ENCODE peak calls at places on chromosomes 11 and 22, in six cellular contexts. One of them, this sample, is unnamed.

GRCh38 chr11:35649984-35650383 is 12.6 kb upstream of the TRIM44 start:
- DNase-seq in HCT116: no peak
- DNase-seq in transverse colon: no peak
- DNase-seq in K562: no peak
- DNase-seq in HepG2: no peak
- DNase-seq in HL-60: no peak
- DNase-seq in this sample: no peak

GRCh38 chr11:121591405-121592033 is 138.8 kb upstream of the SORL1-AS1 start:
- DNase-seq in HCT116: peak; percentile 64
- DNase-seq in transverse colon: peak; percentile 73
- DNase-seq in K562: peak; percentile 63
- DNase-seq in HepG2: peak; percentile 59
- DNase-seq in HL-60: peak; percentile 67
- DNase-seq in this sample: no peak

GRCh38 chr22:17436981-17437410 is 67.7 kb downstream of the CECR2 start:
- DNase-seq in HCT116: no peak
- DNase-seq in transverse colon: no peak
- DNase-seq in K562: no peak
- DNase-seq in HepG2: no peak
- DNase-seq in HL-60: no peak
- DNase-seq in this sample: no peak

GRCh38 chr11:134558916-134559616 is 147.0 kb upstream of the B3GAT1 start:
- DNase-seq in HCT116: no peak
- DNase-seq in transverse colon: no peak
- DNase-seq in K562: no peak
- DNase-seq in HepG2: no peak
- DNase-seq in HL-60: no peak
- DNase-seq in this sample: peak; percentile 90

GRCh38 chr11:1172729-1173117 is 15.0 kb downstream of the MUC5AC start:
- DNase-seq in HCT116: no peak
- DNase-seq in transverse colon: no peak
- DNase-seq in K562: no peak
- DNase-seq in HepG2: no peak
- DNase-seq in HL-60: no peak
- DNase-seq in this sample: no peak

GRCh38 chr22:46085831-46086576 is 64.3 kb upstream of the PPARA start:
- DNase-seq in HCT116: peak; percentile 69
- DNase-seq in transverse colon: peak; percentile 93
- DNase-seq in K562: peak; percentile 89
- DNase-seq in HepG2: no peak
- DNase-seq in HL-60: no peak
- DNase-seq in this sample: no peak

GRCh38 chr11:2976289-2977063 is 15.7 kb downstream of the NAP1L4 start:
- DNase-seq in HCT116: no peak
- DNase-seq in transverse colon: no peak
- DNase-seq in K562: no peak
- DNase-seq in HepG2: no peak
- DNase-seq in HL-60: no peak
- DNase-seq in this sample: no peak

GRCh38 chr22:49660794-49661781 is 166.6 kb downstream of the BRD1 start:
- DNase-seq in HCT116: no peak
- DNase-seq in transverse colon: peak; percentile 1
- DNase-seq in K562: no peak
- DNase-seq in HepG2: no peak
- DNase-seq in HL-60: no peak
- DNase-seq in this sample: no peak

GRCh38 chr22:46047226-46047625 is 70.3 kb upstream of the WNT7B start:
- DNase-seq in HCT116: no peak
- DNase-seq in transverse colon: no peak
- DNase-seq in K562: no peak
- DNase-seq in HepG2: no peak
- DNase-seq in HL-60: no peak
- DNase-seq in this sample: no peak

GRCh38 chr22:28817919-28818859 is 17.8 kb upstream of the XBP1 start:
- DNase-seq in HCT116: no peak
- DNase-seq in transverse colon: peak; percentile 66
- DNase-seq in K562: no peak
- DNase-seq in HepG2: peak; percentile 79
- DNase-seq in HL-60: no peak
- DNase-seq in this sample: no peak

GRCh38 chr11:30960387-30960992 is 374.3 kb upstream of the MPPED2 start:
- DNase-seq in HCT116: peak; percentile 35
- DNase-seq in transverse colon: no peak
- DNase-seq in K562: no peak
- DNase-seq in HepG2: peak; percentile 44
- DNase-seq in HL-60: no peak
- DNase-seq in this sample: no peak

GRCh38 chr11:78666675-78667129 is 92.0 kb upstream of the NARS2 start:
- DNase-seq in HCT116: no peak
- DNase-seq in transverse colon: no peak
- DNase-seq in K562: peak; percentile 47
- DNase-seq in HepG2: no peak
- DNase-seq in HL-60: no peak
- DNase-seq in this sample: no peak

GRCh38 chr22:36765131-36765942 is 10.6 kb downstream of the IFT27 start:
- DNase-seq in HCT116: no peak
- DNase-seq in transverse colon: no peak
- DNase-seq in K562: no peak
- DNase-seq in HepG2: no peak
- DNase-seq in HL-60: no peak
- DNase-seq in this sample: no peak

GRCh38 chr11:57254631-57255030 is 17.6 kb upstream of the APLNR start:
- DNase-seq in HCT116: no peak
- DNase-seq in transverse colon: no peak
- DNase-seq in K562: no peak
- DNase-seq in HepG2: no peak
- DNase-seq in HL-60: no peak
- DNase-seq in this sample: no peak

GRCh38 chr11:106275151-106275550 is 197.7 kb downstream of the AASDHPPT start:
- DNase-seq in HCT116: no peak
- DNase-seq in transverse colon: no peak
- DNase-seq in K562: no peak
- DNase-seq in HepG2: no peak
- DNase-seq in HL-60: no peak
- DNase-seq in this sample: no peak

GRCh38 chr11:26227311-26227710 is 104.6 kb upstream of the ANO3 start:
- DNase-seq in HCT116: no peak
- DNase-seq in transverse colon: no peak
- DNase-seq in K562: no peak
- DNase-seq in HepG2: peak; percentile 4
- DNase-seq in HL-60: no peak
- DNase-seq in this sample: no peak

GRCh38 chr11:425301-425700 is 10.5 kb upstream of the SIGIRR start:
- DNase-seq in HCT116: no peak
- DNase-seq in transverse colon: no peak
- DNase-seq in K562: no peak
- DNase-seq in HepG2: no peak
- DNase-seq in HL-60: no peak
- DNase-seq in this sample: no peak

GRCh38 chr11:45078236-45079074 is 68.0 kb upstream of the PRDM11 start:
- DNase-seq in HCT116: no peak
- DNase-seq in transverse colon: no peak
- DNase-seq in K562: no peak
- DNase-seq in HepG2: no peak
- DNase-seq in HL-60: no peak
- DNase-seq in this sample: no peak

GRCh38 chr22:45441158-45441557 is 27.7 kb downstream of the RIBC2 start:
- DNase-seq in HCT116: peak; percentile 42
- DNase-seq in transverse colon: peak; percentile 51
- DNase-seq in K562: peak; percentile 12
- DNase-seq in HepG2: peak; percentile 71
- DNase-seq in HL-60: no peak
- DNase-seq in this sample: no peak

GRCh38 chr22:32482708-32483107 is 8.1 kb downstream of the FBXO7 start:
- DNase-seq in HCT116: no peak
- DNase-seq in transverse colon: no peak
- DNase-seq in K562: peak; percentile 44
- DNase-seq in HepG2: no peak
- DNase-seq in HL-60: no peak
- DNase-seq in this sample: no peak

GRCh38 chr11:65100674-65101350 is 4.8 kb downstream of the VPS51 start:
- DNase-seq in HCT116: no peak
- DNase-seq in transverse colon: no peak
- DNase-seq in K562: no peak
- DNase-seq in HepG2: no peak
- DNase-seq in HL-60: no peak
- DNase-seq in this sample: no peak

DNA sequence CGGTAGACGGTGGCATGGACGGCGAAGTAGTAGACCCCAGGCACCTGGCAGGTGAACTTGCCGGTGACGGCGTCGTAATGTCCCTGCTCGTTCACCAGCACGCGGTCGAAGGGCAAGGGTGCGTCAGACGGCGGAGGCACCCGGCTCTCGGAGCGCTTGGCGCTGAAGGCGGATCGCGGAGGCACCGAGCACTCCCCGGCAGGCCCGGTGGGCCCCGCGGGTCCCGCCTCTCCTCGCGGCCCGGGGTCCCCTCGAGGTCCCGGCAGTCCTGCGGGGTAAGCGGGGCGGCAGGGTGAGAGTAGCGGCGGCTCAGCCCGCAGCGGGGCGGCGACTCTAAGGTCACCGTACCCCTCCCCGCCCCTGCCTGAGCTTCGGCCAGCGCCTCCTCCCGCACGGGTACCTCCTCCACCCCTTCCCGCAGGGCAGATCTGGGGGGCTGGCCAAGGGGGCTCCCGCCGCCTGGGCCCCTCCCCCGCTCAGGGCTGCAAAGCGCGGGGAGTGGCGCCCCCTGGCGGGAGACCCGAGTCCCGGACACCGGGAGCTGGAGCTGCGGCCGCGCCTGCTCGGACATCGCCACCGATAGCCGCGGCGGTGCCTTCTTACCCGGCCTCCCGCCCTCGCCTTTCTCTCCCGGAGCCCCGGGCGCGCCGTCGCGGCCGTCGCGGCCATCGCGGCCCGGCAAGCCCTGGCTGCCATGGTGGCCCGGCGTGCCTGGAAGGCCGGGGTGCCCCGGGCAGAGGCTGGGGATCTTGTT is 925 bp downstream of the C1QTNF5 start:
- DNase-seq in HCT116: no peak
- DNase-seq in transverse colon: peak; percentile 68
- DNase-seq in K562: peak; percentile 90
- DNase-seq in HepG2: peak; percentile 28
- DNase-seq in HL-60: no peak
- DNase-seq in this sample: no peak
- TF ChIP-seq POLR2AphosphoS5 in HCT116: no peak
- TF ChIP-seq POLR2AphosphoS5 in transverse colon: no peak
- TF ChIP-seq POLR2AphosphoS5 in K562: no peak
- TF ChIP-seq POLR2AphosphoS5 in HepG2: no peak
- TF ChIP-seq POLR2AphosphoS5 in HL-60: no peak
- TF ChIP-seq POLR2AphosphoS5 in this sample: peak; percentile 71

GRCh38 chr11:94925422-94926270 is 47.7 kb downstream of the CWC15 start:
- DNase-seq in HCT116: no peak
- DNase-seq in transverse colon: no peak
- DNase-seq in K562: no peak
- DNase-seq in HepG2: no peak
- DNase-seq in HL-60: no peak
- DNase-seq in this sample: no peak

GRCh38 chr11:94926698-94927237 is 46.6 kb downstream of the CWC15 start:
- DNase-seq in HCT116: no peak
- DNase-seq in transverse colon: peak; percentile 43
- DNase-seq in K562: no peak
- DNase-seq in HepG2: no peak
- DNase-seq in HL-60: no peak
- DNase-seq in this sample: no peak

GRCh38 chr11:94924074-94925031 is 49.0 kb downstream of the CWC15 start:
- DNase-seq in HCT116: no peak
- DNase-seq in transverse colon: no peak
- DNase-seq in K562: no peak
- DNase-seq in HepG2: no peak
- DNase-seq in HL-60: no peak
- DNase-seq in this sample: peak; percentile 68

GRCh38 chr11:94926271-94926625 is 47.1 kb downstream of the CWC15 start:
- DNase-seq in HCT116: no peak
- DNase-seq in transverse colon: no peak
- DNase-seq in K562: no peak
- DNase-seq in HepG2: no peak
- DNase-seq in HL-60: no peak
- DNase-seq in this sample: no peak

GRCh38 chr11:94922675-94923347 is 50.5 kb downstream of the CWC15 start:
- DNase-seq in HCT116: no peak
- DNase-seq in transverse colon: no peak
- DNase-seq in K562: peak; percentile 0
- DNase-seq in HepG2: no peak
- DNase-seq in HL-60: no peak
- DNase-seq in this sample: no peak
- H3K27ac ChIP-seq in HCT116: no peak overlapping the region
- H3K27ac ChIP-seq in transverse colon: no peak overlapping the region
- H3K27ac ChIP-seq in K562: no peak overlapping the region
- H3K27ac ChIP-seq in HepG2: no peak overlapping the region
- H3K27ac ChIP-seq in HL-60: no peak overlapping the region
- H3K27ac ChIP-seq in this sample: no peak overlapping the region

DNA sequence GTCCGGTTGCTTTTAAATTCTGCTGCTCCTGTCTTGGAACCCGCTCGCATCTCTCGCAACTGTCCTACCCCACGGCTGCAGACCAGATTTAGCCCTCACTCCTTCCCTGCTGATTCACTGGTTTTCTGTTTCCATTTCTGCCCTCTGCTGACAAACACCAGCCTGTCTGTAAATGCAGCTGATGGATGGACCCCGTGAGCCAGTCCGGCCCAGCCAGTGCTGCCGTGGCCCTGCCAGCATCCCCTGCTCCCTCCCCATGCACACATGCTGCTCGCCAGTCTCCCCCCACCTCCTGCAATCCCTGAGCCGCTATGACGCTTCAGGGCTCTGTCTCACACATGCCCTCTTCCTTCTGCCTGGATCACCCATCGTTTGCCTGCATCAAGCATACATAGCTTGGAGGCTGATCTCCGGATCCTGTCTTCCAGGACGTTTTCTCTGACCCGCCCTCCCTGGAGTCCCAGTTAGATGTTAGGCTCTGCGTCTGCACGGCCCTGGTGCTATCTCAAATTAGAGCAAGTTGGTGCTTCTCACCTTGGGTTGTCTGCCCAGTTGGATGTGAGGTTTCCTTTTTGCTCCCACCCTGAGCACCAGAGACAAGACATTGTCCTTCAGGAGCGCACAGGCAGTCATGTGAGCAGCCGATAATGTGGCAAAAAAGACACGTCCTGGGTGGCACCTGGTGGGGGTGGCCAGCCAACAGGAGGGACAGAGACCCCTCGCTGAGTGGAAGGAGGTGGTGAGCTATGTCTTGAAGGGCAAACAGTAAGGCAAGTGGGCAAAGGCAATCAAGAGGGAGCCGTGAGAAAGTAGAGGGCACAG is 4.3 kb upstream of the ACR start:
- DNase-seq in HCT116: no peak
- DNase-seq in transverse colon: peak; percentile 5
- DNase-seq in K562: no peak
- DNase-seq in HepG2: no peak
- DNase-seq in HL-60: no peak
- DNase-seq in this sample: no peak
- TF ChIP-seq POLR2AphosphoS5 in HCT116: no peak
- TF ChIP-seq POLR2AphosphoS5 in transverse colon: no peak
- TF ChIP-seq POLR2AphosphoS5 in K562: no peak
- TF ChIP-seq POLR2AphosphoS5 in HepG2: no peak
- TF ChIP-seq POLR2AphosphoS5 in HL-60: no peak
- TF ChIP-seq POLR2AphosphoS5 in this sample: no peak

DNA sequence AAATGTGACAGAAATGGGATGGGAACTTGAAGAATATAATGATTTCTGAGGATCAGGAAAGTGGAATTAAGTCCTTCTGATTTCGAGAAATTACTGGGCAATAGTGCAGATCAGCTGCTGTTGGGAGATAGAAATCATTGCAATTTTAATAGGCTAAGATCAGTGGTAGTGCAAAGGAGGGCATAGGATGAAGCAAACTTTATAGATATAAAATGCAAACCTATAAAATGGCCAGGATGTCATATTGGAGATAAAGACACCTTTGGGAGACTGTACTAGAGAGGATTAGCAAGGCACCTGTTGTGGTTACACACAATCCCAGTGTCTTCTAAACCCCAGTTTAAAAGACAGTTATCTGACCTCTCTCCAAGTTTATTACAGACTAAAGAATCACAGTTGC is 6.5 kb upstream of the MS4A7 start:
- DNase-seq in HCT116: no peak
- DNase-seq in transverse colon: no peak
- DNase-seq in K562: no peak
- DNase-seq in HepG2: no peak
- DNase-seq in HL-60: no peak
- DNase-seq in this sample: no peak
- H3K27ac ChIP-seq in HCT116: no peak overlapping the region
- H3K27ac ChIP-seq in transverse colon: no peak overlapping the region
- H3K27ac ChIP-seq in K562: no peak overlapping the region
- H3K27ac ChIP-seq in HepG2: no peak overlapping the region
- H3K27ac ChIP-seq in HL-60: no peak overlapping the region
- H3K27ac ChIP-seq in this sample: no peak overlapping the region

This sample was measured in esophagus muscularis mucosa.